ENCODE peak calls at places on chromosomes 7 and 10, in seven cellular contexts. One of them, this sample, is unnamed.

GRCh38 chr7:97003262-97004236 is 1.8 kb upstream of the DLX6 start:
- DNase-seq in A549: no peak
- DNase-seq in ascending aorta: no peak
- DNase-seq in left ventricle myocardium inferior: no peak
- DNase-seq in neural progenitor cell: peak; percentile 51
- DNase-seq in AG04450: no peak
- DNase-seq in ovary: no peak
- DNase-seq in this sample: no peak

GRCh38 chr10:128069351-128070051 is 56.7 kb downstream of the MKI67 start:
- DNase-seq in A549: peak; percentile 70
- DNase-seq in ascending aorta: peak; percentile 80
- DNase-seq in left ventricle myocardium inferior: peak; percentile 67
- DNase-seq in neural progenitor cell: peak; percentile 90
- DNase-seq in AG04450: peak; percentile 33
- DNase-seq in ovary: peak; percentile 62
- DNase-seq in this sample: peak; percentile 76

GRCh38 chr10:86711957-86712708 is 43.8 kb downstream of the LDB3 start:
- DNase-seq in A549: peak; percentile 53
- DNase-seq in ascending aorta: peak; percentile 78
- DNase-seq in left ventricle myocardium inferior: no peak
- DNase-seq in neural progenitor cell: peak; percentile 67
- DNase-seq in AG04450: no peak
- DNase-seq in ovary: peak; percentile 62
- DNase-seq in this sample: peak; percentile 79

GRCh38 chr7:108308913-108309312 is 147.3 kb downstream of the NRCAM start:
- DNase-seq in A549: no peak
- DNase-seq in ascending aorta: no peak
- DNase-seq in left ventricle myocardium inferior: no peak
- DNase-seq in neural progenitor cell: no peak
- DNase-seq in AG04450: no peak
- DNase-seq in ovary: no peak
- DNase-seq in this sample: no peak

GRCh38 chr7:109772161-109772560 is 1202.5 kb downstream of the DNAJB9 start:
- DNase-seq in A549: no peak
- DNase-seq in ascending aorta: no peak
- DNase-seq in left ventricle myocardium inferior: no peak
- DNase-seq in neural progenitor cell: no peak
- DNase-seq in AG04450: no peak
- DNase-seq in ovary: no peak
- DNase-seq in this sample: no peak

GRCh38 chr10:74011762-74012161 is 13.8 kb downstream of the VCL start:
- DNase-seq in A549: peak; percentile 46
- DNase-seq in ascending aorta: peak; percentile 71
- DNase-seq in left ventricle myocardium inferior: no peak
- DNase-seq in neural progenitor cell: peak; percentile 23
- DNase-seq in AG04450: peak; percentile 71
- DNase-seq in ovary: peak; percentile 47
- DNase-seq in this sample: no peak

GRCh38 chr7:107856806-107857540 is 34.0 kb upstream of the DLD start:
- DNase-seq in A549: no peak
- DNase-seq in ascending aorta: no peak
- DNase-seq in left ventricle myocardium inferior: no peak
- DNase-seq in neural progenitor cell: no peak
- DNase-seq in AG04450: no peak
- DNase-seq in ovary: no peak
- DNase-seq in this sample: no peak

GRCh38 chr10:51876979-51877378 is 177.6 kb upstream of the CSTF2T start:
- DNase-seq in A549: no peak
- DNase-seq in ascending aorta: no peak
- DNase-seq in left ventricle myocardium inferior: no peak
- DNase-seq in neural progenitor cell: no peak
- DNase-seq in AG04450: no peak
- DNase-seq in ovary: no peak
- DNase-seq in this sample: no peak

GRCh38 chr7:142024547-142024946 is 28.9 kb downstream of the MGAM start:
- DNase-seq in A549: no peak
- DNase-seq in ascending aorta: no peak
- DNase-seq in left ventricle myocardium inferior: no peak
- DNase-seq in neural progenitor cell: no peak
- DNase-seq in AG04450: no peak
- DNase-seq in ovary: no peak
- DNase-seq in this sample: no peak

GRCh38 chr7:157824819-157825121 is 488.0 kb downstream of the DNAJB6 start:
- DNase-seq in A549: no peak
- DNase-seq in ascending aorta: no peak
- DNase-seq in left ventricle myocardium inferior: no peak
- DNase-seq in neural progenitor cell: no peak
- DNase-seq in AG04450: no peak
- DNase-seq in ovary: no peak
- DNase-seq in this sample: no peak

GRCh38 chr7:142927085-142927745 is 6.3 kb downstream of the TRPV5 start:
- DNase-seq in A549: no peak
- DNase-seq in ascending aorta: no peak
- DNase-seq in left ventricle myocardium inferior: no peak
- DNase-seq in neural progenitor cell: no peak
- DNase-seq in AG04450: no peak
- DNase-seq in ovary: no peak
- DNase-seq in this sample: no peak

GRCh38 chr10:73889014-73889413 is 14.7 kb upstream of the CAMK2G start:
- DNase-seq in A549: peak; percentile 55
- DNase-seq in ascending aorta: peak; percentile 91
- DNase-seq in left ventricle myocardium inferior: peak; percentile 56
- DNase-seq in neural progenitor cell: no peak
- DNase-seq in AG04450: no peak
- DNase-seq in ovary: no peak
- DNase-seq in this sample: no peak

GRCh38 chr7:130956417-130957139 is 222.6 kb upstream of the KLF14 start:
- DNase-seq in A549: no peak
- DNase-seq in ascending aorta: no peak
- DNase-seq in left ventricle myocardium inferior: no peak
- DNase-seq in neural progenitor cell: no peak
- DNase-seq in AG04450: no peak
- DNase-seq in ovary: no peak
- DNase-seq in this sample: no peak

GRCh38 chr7:98559958-98560357 is 57.1 kb upstream of the NPTX2 start:
- DNase-seq in A549: peak; percentile 42
- DNase-seq in ascending aorta: no peak
- DNase-seq in left ventricle myocardium inferior: no peak
- DNase-seq in neural progenitor cell: peak; percentile 42
- DNase-seq in AG04450: no peak
- DNase-seq in ovary: no peak
- DNase-seq in this sample: no peak

GRCh38 chr7:30795161-30795943 is 24.1 kb downstream of the MINDY4 start:
- DNase-seq in A549: no peak
- DNase-seq in ascending aorta: no peak
- DNase-seq in left ventricle myocardium inferior: no peak
- DNase-seq in neural progenitor cell: no peak
- DNase-seq in AG04450: no peak
- DNase-seq in ovary: no peak
- DNase-seq in this sample: no peak

GRCh38 chr7:12647364-12648219 is 39.8 kb upstream of the ARL4A start:
- DNase-seq in A549: peak; percentile 88
- DNase-seq in ascending aorta: no peak
- DNase-seq in left ventricle myocardium inferior: no peak
- DNase-seq in neural progenitor cell: no peak
- DNase-seq in AG04450: no peak
- DNase-seq in ovary: no peak
- DNase-seq in this sample: no peak

GRCh38 chr10:102775973-102776669 is 32.4 kb downstream of the WBP1L start:
- DNase-seq in A549: no peak
- DNase-seq in ascending aorta: peak; percentile 93
- DNase-seq in left ventricle myocardium inferior: peak; percentile 89
- DNase-seq in neural progenitor cell: peak; percentile 57
- DNase-seq in AG04450: peak; percentile 36
- DNase-seq in ovary: peak; percentile 88
- DNase-seq in this sample: peak; percentile 92

GRCh38 chr10:97367126-97367649 is 32.7 kb upstream of the FRAT2 start:
- DNase-seq in A549: no peak
- DNase-seq in ascending aorta: no peak
- DNase-seq in left ventricle myocardium inferior: no peak
- DNase-seq in neural progenitor cell: no peak
- DNase-seq in AG04450: no peak
- DNase-seq in ovary: no peak
- DNase-seq in this sample: no peak

GRCh38 chr7:38465946-38466345 is 165.2 kb downstream of the AMPH start:
- DNase-seq in A549: no peak
- DNase-seq in ascending aorta: no peak
- DNase-seq in left ventricle myocardium inferior: no peak
- DNase-seq in neural progenitor cell: no peak
- DNase-seq in AG04450: no peak
- DNase-seq in ovary: no peak
- DNase-seq in this sample: no peak

GRCh38 chr7:27207348-27207985 is 7.6 kb upstream of the HOXA13 start:
- DNase-seq in A549: no peak
- DNase-seq in ascending aorta: no peak
- DNase-seq in left ventricle myocardium inferior: no peak
- DNase-seq in neural progenitor cell: no peak
- DNase-seq in AG04450: no peak
- DNase-seq in ovary: no peak
- DNase-seq in this sample: no peak

GRCh38 chr10:46014683-46015405 is 15.6 kb downstream of the NCOA4 start:
- DNase-seq in A549: no peak
- DNase-seq in ascending aorta: no peak
- DNase-seq in left ventricle myocardium inferior: no peak
- DNase-seq in neural progenitor cell: no peak
- DNase-seq in AG04450: no peak
- DNase-seq in ovary: no peak
- DNase-seq in this sample: no peak
- H3K27ac ChIP-seq in A549: no peak overlapping the region
- H3K27ac ChIP-seq in ascending aorta: no peak overlapping the region
- H3K27ac ChIP-seq in left ventricle myocardium inferior: no peak overlapping the region
- H3K27ac ChIP-seq in neural progenitor cell: no peak overlapping the region
- H3K27ac ChIP-seq in AG04450: no peak overlapping the region
- H3K27ac ChIP-seq in ovary: no peak overlapping the region
- H3K27ac ChIP-seq in this sample: no peak overlapping the region

DNA sequence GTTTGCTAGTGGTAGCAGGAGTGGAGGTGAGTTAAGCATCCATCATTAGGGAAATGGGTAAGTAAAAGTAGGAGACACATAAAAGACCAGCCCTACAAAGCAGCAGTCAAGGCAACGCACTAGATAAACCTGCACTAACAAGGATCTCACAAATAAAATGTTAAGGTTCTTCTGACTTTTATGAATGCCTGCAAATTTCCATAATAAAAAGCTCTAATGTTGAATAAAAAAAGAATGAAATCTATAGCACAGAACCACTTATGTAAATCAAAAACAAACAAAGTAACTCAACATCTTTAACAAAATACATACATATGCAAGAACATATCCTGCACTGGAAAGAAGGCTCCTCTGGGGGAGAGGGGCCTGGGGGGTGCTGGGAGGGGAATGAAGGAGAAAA is 4.6 kb downstream of the SGMS1 start:
- DNase-seq in A549: no peak
- DNase-seq in ascending aorta: no peak
- DNase-seq in left ventricle myocardium inferior: no peak
- DNase-seq in neural progenitor cell: no peak
- DNase-seq in AG04450: no peak
- DNase-seq in ovary: no peak
- DNase-seq in this sample: no peak
- H3K4me3 ChIP-seq in A549: no peak overlapping the region
- H3K4me3 ChIP-seq in ascending aorta: no peak overlapping the region
- H3K4me3 ChIP-seq in left ventricle myocardium inferior: no peak overlapping the region
- H3K4me3 ChIP-seq in neural progenitor cell: no peak overlapping the region
- H3K4me3 ChIP-seq in AG04450: no peak overlapping the region
- H3K4me3 ChIP-seq in ovary: no peak overlapping the region
- H3K4me3 ChIP-seq in this sample: no peak overlapping the region

DNA sequence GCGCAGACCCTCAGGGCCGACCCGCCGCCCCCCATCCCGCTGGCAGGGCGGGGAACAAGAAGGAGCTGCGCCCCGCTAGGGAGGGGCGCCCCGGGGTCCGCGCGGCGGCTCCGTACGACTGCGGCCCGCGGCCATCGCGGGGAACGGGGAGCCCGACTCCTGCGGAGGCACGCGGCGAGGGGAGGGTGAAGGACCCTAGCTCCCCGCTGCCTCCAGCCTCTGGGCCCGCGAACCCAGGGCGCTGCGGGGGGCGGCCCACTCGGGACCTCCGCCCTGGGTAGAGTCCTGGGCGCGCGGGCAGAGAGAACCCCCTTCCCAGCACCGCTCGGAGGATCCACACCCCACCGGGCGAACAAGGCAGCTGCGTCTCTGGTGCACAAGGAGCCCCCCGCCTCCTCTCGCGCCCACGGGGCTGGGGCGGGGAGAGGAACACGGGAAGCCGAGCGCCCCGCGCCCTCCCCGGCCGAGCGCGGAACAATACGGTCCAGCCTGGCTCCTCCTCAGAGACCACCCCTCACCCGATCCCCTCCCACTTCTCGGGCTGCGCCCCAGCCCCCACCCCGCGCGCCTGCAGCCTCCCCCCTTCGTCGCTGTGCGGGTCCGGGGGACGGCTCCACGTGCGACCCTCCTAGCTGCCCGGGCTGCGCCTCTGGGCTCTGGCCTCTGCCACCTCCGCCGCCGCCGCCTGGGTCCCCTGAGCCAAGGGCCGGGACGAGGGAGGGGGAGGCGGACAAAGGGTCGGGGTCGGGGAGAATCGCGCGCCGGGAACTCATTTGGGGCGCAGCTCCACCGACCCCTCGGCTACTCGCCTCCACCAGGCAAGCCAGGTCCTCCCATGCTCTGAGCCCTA is at the start of gene WDR86:
- DNase-seq in A549: no peak
- DNase-seq in ascending aorta: no peak
- DNase-seq in left ventricle myocardium inferior: no peak
- DNase-seq in neural progenitor cell: peak; percentile 76
- DNase-seq in AG04450: no peak
- DNase-seq in ovary: no peak
- DNase-seq in this sample: no peak
- H3K27ac ChIP-seq in A549: peak within 1 kb of the TSS; percentile 86
- H3K27ac ChIP-seq in ascending aorta: no peak within 1 kb of the TSS
- H3K27ac ChIP-seq in left ventricle myocardium inferior: peak within 1 kb of the TSS; percentile 64
- H3K27ac ChIP-seq in neural progenitor cell: no peak within 1 kb of the TSS
- H3K27ac ChIP-seq in AG04450: no peak within 1 kb of the TSS
- H3K27ac ChIP-seq in ovary: peak within 1 kb of the TSS; percentile 71
- H3K27ac ChIP-seq in this sample: no peak within 1 kb of the TSS

GRCh38 chr10:110916554-110917346 is 2.2 kb downstream of the BBIP1 start:
- DNase-seq in A549: peak; percentile 46
- DNase-seq in ascending aorta: no peak
- DNase-seq in left ventricle myocardium inferior: no peak
- DNase-seq in neural progenitor cell: no peak
- DNase-seq in AG04450: peak; percentile 49
- DNase-seq in ovary: no peak
- DNase-seq in this sample: no peak

GRCh38 chr10:110919349-110919931 is at the start of gene SHOC2:
- DNase-seq in A549: no peak
- DNase-seq in ascending aorta: peak; percentile 100
- DNase-seq in left ventricle myocardium inferior: peak; percentile 99
- DNase-seq in neural progenitor cell: peak; percentile 100
- DNase-seq in AG04450: peak; percentile 20
- DNase-seq in ovary: peak; percentile 99
- DNase-seq in this sample: peak; percentile 100

GRCh38 chr10:110918633-110919348 is at the start of gene BBIP1:
- DNase-seq in A549: peak; percentile 99
- DNase-seq in ascending aorta: no peak
- DNase-seq in left ventricle myocardium inferior: no peak
- DNase-seq in neural progenitor cell: no peak
- DNase-seq in AG04450: peak; percentile 99
- DNase-seq in ovary: no peak
- DNase-seq in this sample: peak; percentile 98

GRCh38 chr10:110919971-110920881 is 822 bp downstream of the SHOC2 start:
- DNase-seq in A549: peak; percentile 54
- DNase-seq in ascending aorta: no peak
- DNase-seq in left ventricle myocardium inferior: no peak
- DNase-seq in neural progenitor cell: peak; percentile 70
- DNase-seq in AG04450: no peak
- DNase-seq in ovary: peak; percentile 47
- DNase-seq in this sample: peak; percentile 78

GRCh38 chr10:110918269-110918632 is 729 bp downstream of the BBIP1 start:
- DNase-seq in A549: peak; percentile 96
- DNase-seq in ascending aorta: peak; percentile 98
- DNase-seq in left ventricle myocardium inferior: peak; percentile 97
- DNase-seq in neural progenitor cell: peak; percentile 98
- DNase-seq in AG04450: peak; percentile 90
- DNase-seq in ovary: peak; percentile 96
- DNase-seq in this sample: no peak
- H3K4me3 ChIP-seq in A549: peak overlapping the region; percentile 57
- H3K4me3 ChIP-seq in ascending aorta: peak overlapping the region; percentile 77
- H3K4me3 ChIP-seq in left ventricle myocardium inferior: peak overlapping the region; percentile 82
- H3K4me3 ChIP-seq in neural progenitor cell: peak overlapping the region; percentile 86
- H3K4me3 ChIP-seq in AG04450: peak overlapping the region; percentile 81
- H3K4me3 ChIP-seq in ovary: peak overlapping the region; percentile 90
- H3K4me3 ChIP-seq in this sample: peak overlapping the region; percentile 83